ENCODE peak calls at places on chromosomes 2 and 18, in five cellular contexts. F is HT1080; G is GM23248; A is germinal center; Z is CD8-positive, alpha-beta memory T cell. R is an unnamed sample.
A peak's percentile ranks its signal among the peaks of the same experiment; 100 is the strongest.

GRCh38 chr2:15158117-15158516 is 403.0 kb downstream of the NBAS start:
- DNase-seq in A (no peak), Z (no peak), G (no peak), F (no peak), R (no peak)

GRCh38 chr2:230582851-230583283 is 129.8 kb upstream of the CAB39 start:
- DNase-seq in F (peak; percentile 93), G (no peak), A (peak; percentile 56), Z (no peak), R (no peak)

GRCh38 chr18:48123324-48123723 is 192.9 kb upstream of the SMAD2 start:
- DNase-seq in A (no peak), G (no peak), F (no peak), Z (no peak), R (no peak)

GRCh38 chr18:49225160-49225559 is 235.3 kb downstream of the DYM start:
- DNase-seq in F (no peak), G (peak; percentile 64), A (no peak), Z (no peak), R (no peak)

GRCh38 chr2:146893500-146894041 is 951.3 kb upstream of the ACVR2A start:
- DNase-seq in G (no peak), A (no peak), F (no peak), Z (no peak), R (no peak)

GRCh38 chr18:499351-500229 is 911 bp downstream of the COLEC12 start:
- DNase-seq in Z (no peak), A (no peak), F (peak; percentile 27), G (peak; percentile 83), R (no peak)

GRCh38 chr2:170779304-170779703 is 9.1 kb downstream of the ERICH2 start:
- DNase-seq in A (no peak), Z (no peak), G (no peak), F (no peak), R (no peak)

GRCh38 chr2:207333599-207334308 is 168.0 kb upstream of the KLF7 start:
- DNase-seq in G (peak; percentile 54), Z (no peak), A (no peak), F (peak; percentile 54), R (no peak)